ENCODE peak calls at places on chromosomes 2 and 18, in five cellular contexts. One of them, this sample, is unnamed.
A peak's percentile ranks its signal among the peaks of the same experiment; 100 is the strongest.

GRCh38 chr18:32707153-32707552 is 65.7 kb downstream of the KLHL14 start:
- DNase-seq in iris pigment epithelial cell: no peak
- DNase-seq in astrocyte of the spinal cord: no peak
- DNase-seq in GM06990: no peak
- DNase-seq in MCF 10A: no peak
- DNase-seq in this sample: no peak

GRCh38 chr2:237201461-237202287 is 116.0 kb downstream of the COPS8 start:
- DNase-seq in iris pigment epithelial cell: peak; percentile 84
- DNase-seq in astrocyte of the spinal cord: peak; percentile 99
- DNase-seq in GM06990: peak; percentile 11
- DNase-seq in MCF 10A: peak; percentile 86
- DNase-seq in this sample: peak; percentile 97

GRCh38 chr2:242031481-242032019 is 162.0 kb downstream of the RTP5 start:
- DNase-seq in iris pigment epithelial cell: peak; percentile 92
- DNase-seq in astrocyte of the spinal cord: peak; percentile 85
- DNase-seq in GM06990: no peak
- DNase-seq in MCF 10A: peak; percentile 46
- DNase-seq in this sample: peak; percentile 86

GRCh38 chr18:43751203-43751602 is 473.9 kb upstream of the SYT4 start:
- DNase-seq in iris pigment epithelial cell: peak; percentile 87
- DNase-seq in astrocyte of the spinal cord: peak; percentile 10
- DNase-seq in GM06990: no peak
- DNase-seq in MCF 10A: peak; percentile 4
- DNase-seq in this sample: no peak

GRCh38 chr2:43758738-43759137 is 15.1 kb upstream of the DYNC2LI1 start:
- DNase-seq in iris pigment epithelial cell: no peak
- DNase-seq in astrocyte of the spinal cord: no peak
- DNase-seq in GM06990: no peak
- DNase-seq in MCF 10A: no peak
- DNase-seq in this sample: peak; percentile 78

GRCh38 chr2:236600892-236601291 is 31.3 kb downstream of the ACKR3 start:
- DNase-seq in iris pigment epithelial cell: no peak
- DNase-seq in astrocyte of the spinal cord: no peak
- DNase-seq in GM06990: no peak
- DNase-seq in MCF 10A: peak; percentile 32
- DNase-seq in this sample: no peak

GRCh38 chr2:29295843-29296242 is 180.6 kb downstream of the CLIP4 start:
- DNase-seq in iris pigment epithelial cell: peak; percentile 44
- DNase-seq in astrocyte of the spinal cord: no peak
- DNase-seq in GM06990: no peak
- DNase-seq in MCF 10A: peak; percentile 44
- DNase-seq in this sample: no peak

GRCh38 chr2:19989342-19989680 is 594 bp downstream of the WDR35 start:
- DNase-seq in iris pigment epithelial cell: no peak
- DNase-seq in astrocyte of the spinal cord: no peak
- DNase-seq in GM06990: no peak
- DNase-seq in MCF 10A: no peak
- DNase-seq in this sample: no peak

GRCh38 chr18:47731276-47731675 is 199.2 kb downstream of the SMAD2 start:
- DNase-seq in iris pigment epithelial cell: no peak
- DNase-seq in astrocyte of the spinal cord: no peak
- DNase-seq in GM06990: no peak
- DNase-seq in MCF 10A: no peak
- DNase-seq in this sample: no peak

GRCh38 chr2:99862566-99862965 is 279.8 kb downstream of the AFF3 start:
- DNase-seq in iris pigment epithelial cell: no peak
- DNase-seq in astrocyte of the spinal cord: no peak
- DNase-seq in GM06990: no peak
- DNase-seq in MCF 10A: no peak
- DNase-seq in this sample: no peak

GRCh38 chr2:109032229-109032800 is 43.3 kb upstream of the EDAR start:
- DNase-seq in iris pigment epithelial cell: no peak
- DNase-seq in astrocyte of the spinal cord: no peak
- DNase-seq in GM06990: peak; percentile 13
- DNase-seq in MCF 10A: no peak
- DNase-seq in this sample: no peak

GRCh38 chr2:168180483-168180882 is 66.9 kb downstream of the STK39 start:
- DNase-seq in iris pigment epithelial cell: no peak
- DNase-seq in astrocyte of the spinal cord: no peak
- DNase-seq in GM06990: no peak
- DNase-seq in MCF 10A: no peak
- DNase-seq in this sample: no peak

This sample was measured in A172.